ENCODE peak calls at places on chromosomes 2 and 18, in six cellular contexts. One of them, this sample, is unnamed.

GRCh38 chr2:140586379-140586778 is 1544.4 kb downstream of the LRP1B start:
- DNase-seq in frontal cortex: no peak
- DNase-seq in endothelial cell: peak
- DNase-seq in nucleus accumbens: no peak
- DNase-seq in erythroblast: peak
- DNase-seq in progenitor cell of endocrine pancreas: no peak
- DNase-seq in this sample: peak

GRCh38 chr2:88220733-88221132 is 50.6 kb downstream of the THNSL2 start:
- DNase-seq in endothelial cell: no peak
- DNase-seq in frontal cortex: no peak
- DNase-seq in erythroblast: no peak
- DNase-seq in nucleus accumbens: no peak
- DNase-seq in progenitor cell of endocrine pancreas: no peak
- DNase-seq in this sample: no peak

GRCh38 chr18:12645751-12646203 is 12.1 kb downstream of the SPIRE1 start:
- DNase-seq in progenitor cell of endocrine pancreas: no peak
- DNase-seq in erythroblast: no peak
- DNase-seq in nucleus accumbens: no peak
- DNase-seq in frontal cortex: no peak
- DNase-seq in endothelial cell: no peak
- DNase-seq in this sample: no peak

GRCh38 chr2:237278593-237278992 is 135.4 kb downstream of the COL6A3 start:
- DNase-seq in frontal cortex: no peak
- DNase-seq in progenitor cell of endocrine pancreas: no peak
- DNase-seq in erythroblast: no peak
- DNase-seq in endothelial cell: no peak
- DNase-seq in nucleus accumbens: no peak
- DNase-seq in this sample: no peak

GRCh38 chr2:202025816-202026215 is 7.8 kb upstream of the FZD7 start:
- DNase-seq in nucleus accumbens: no peak
- DNase-seq in frontal cortex: no peak
- DNase-seq in endothelial cell: no peak
- DNase-seq in progenitor cell of endocrine pancreas: no peak
- DNase-seq in erythroblast: no peak
- DNase-seq in this sample: no peak

GRCh38 chr2:208006833-208007232 is 18.5 kb downstream of the PLEKHM3 start:
- DNase-seq in progenitor cell of endocrine pancreas: no peak
- DNase-seq in endothelial cell: no peak
- DNase-seq in erythroblast: no peak
- DNase-seq in frontal cortex: no peak
- DNase-seq in nucleus accumbens: no peak
- DNase-seq in this sample: no peak

GRCh38 chr18:60018801-60019462 is 119.1 kb downstream of the PMAIP1 start:
- DNase-seq in progenitor cell of endocrine pancreas: no peak
- DNase-seq in erythroblast: no peak
- DNase-seq in frontal cortex: no peak
- DNase-seq in endothelial cell: no peak
- DNase-seq in nucleus accumbens: no peak
- DNase-seq in this sample: no peak

GRCh38 chr2:108414256-108414876 is 34.6 kb upstream of the GCC2 start:
- DNase-seq in endothelial cell: no peak
- DNase-seq in progenitor cell of endocrine pancreas: no peak
- DNase-seq in frontal cortex: no peak
- DNase-seq in erythroblast: no peak
- DNase-seq in nucleus accumbens: no peak
- DNase-seq in this sample: no peak

GRCh38 chr2:124911560-124911959 is 886.5 kb downstream of the CNTNAP5 start:
- DNase-seq in frontal cortex: no peak
- DNase-seq in nucleus accumbens: peak
- DNase-seq in endothelial cell: no peak
- DNase-seq in erythroblast: no peak
- DNase-seq in progenitor cell of endocrine pancreas: no peak
- DNase-seq in this sample: no peak

GRCh38 chr18:32956591-32957310 is 183.9 kb upstream of the KLHL14 start:
- DNase-seq in endothelial cell: no peak
- DNase-seq in nucleus accumbens: no peak
- DNase-seq in progenitor cell of endocrine pancreas: no peak
- DNase-seq in frontal cortex: no peak
- DNase-seq in erythroblast: no peak
- DNase-seq in this sample: no peak

GRCh38 chr18:3248062-3248669 is 565 bp downstream of the MYL12A start:
- DNase-seq in nucleus accumbens: no peak
- DNase-seq in progenitor cell of endocrine pancreas: no peak
- DNase-seq in erythroblast: peak
- DNase-seq in frontal cortex: no peak
- DNase-seq in endothelial cell: peak
- DNase-seq in this sample: peak

GRCh38 chr2:232339121-232340081 is 39.1 kb upstream of the ALPP start:
- DNase-seq in frontal cortex: no peak
- DNase-seq in erythroblast: no peak
- DNase-seq in progenitor cell of endocrine pancreas: no peak
- DNase-seq in endothelial cell: peak
- DNase-seq in nucleus accumbens: no peak
- DNase-seq in this sample: no peak

GRCh38 chr2:28398101-28398834 is 5.6 kb downstream of the FOSL2 start:
- DNase-seq in nucleus accumbens: no peak
- DNase-seq in erythroblast: no peak
- DNase-seq in endothelial cell: no peak
- DNase-seq in progenitor cell of endocrine pancreas: no peak
- DNase-seq in frontal cortex: no peak
- DNase-seq in this sample: no peak

GRCh38 chr18:57437782-57438668 is 2.9 kb downstream of the ONECUT2 start:
- DNase-seq in erythroblast: peak
- DNase-seq in nucleus accumbens: peak
- DNase-seq in endothelial cell: peak
- DNase-seq in frontal cortex: no peak
- DNase-seq in progenitor cell of endocrine pancreas: peak
- DNase-seq in this sample: peak

GRCh38 chr2:65436169-65436824 is 3.9 kb upstream of the SPRED2 start:
- DNase-seq in progenitor cell of endocrine pancreas: peak
- DNase-seq in frontal cortex: peak
- DNase-seq in endothelial cell: peak
- DNase-seq in erythroblast: peak
- DNase-seq in nucleus accumbens: peak
- DNase-seq in this sample: peak

GRCh38 chr2:120910956-120911951 is 175.6 kb downstream of the GLI2 start:
- DNase-seq in frontal cortex: no peak
- DNase-seq in nucleus accumbens: no peak
- DNase-seq in progenitor cell of endocrine pancreas: no peak
- DNase-seq in erythroblast: no peak
- DNase-seq in endothelial cell: no peak
- DNase-seq in this sample: no peak

GRCh38 chr2:118123561-118124232 is 35.4 kb downstream of the INSIG2 start:
- DNase-seq in nucleus accumbens: no peak
- DNase-seq in erythroblast: no peak
- DNase-seq in endothelial cell: no peak
- DNase-seq in progenitor cell of endocrine pancreas: no peak
- DNase-seq in frontal cortex: no peak
- DNase-seq in this sample: no peak

GRCh38 chr2:239389414-239390329 is 11.1 kb downstream of the HDAC4 start:
- DNase-seq in erythroblast: no peak
- DNase-seq in nucleus accumbens: no peak
- DNase-seq in progenitor cell of endocrine pancreas: no peak
- DNase-seq in frontal cortex: no peak
- DNase-seq in endothelial cell: no peak
- DNase-seq in this sample: no peak